ENCODE peak calls at places on chromosomes 2 and 18, in seven cellular contexts. T, J, V, F, Y, L and M are unnamed samples.

GRCh38 chr2:216372761-216373291 is 543 bp upstream of the MARCHF4 start:
- DNase-seq in T (no peak), J (no peak), V (no peak), F (no peak), Y (no peak), L (peak; percentile 93), M (no peak)

GRCh38 chr18:74463271-74463670 is 6.2 kb upstream of the DIPK1C start:
- DNase-seq in T (no peak), J (no peak), V (no peak), F (no peak), Y (no peak), L (no peak), M (no peak)

GRCh38 chr18:9705183-9705864 is 2.8 kb upstream of the RAB31 start:
- DNase-seq in T (no peak), J (no peak), V (no peak), F (no peak), Y (no peak), L (peak; percentile 54), M (no peak)

GRCh38 chr2:121699421-121700328 is 37.0 kb downstream of the NIFK start:
- DNase-seq in T (peak; percentile 64), J (peak; percentile 57), V (peak; percentile 83), F (peak; percentile 37), Y (peak; percentile 89), L (peak; percentile 27), M (peak; percentile 51)

GRCh38 chr2:108323619-108324018 is 34.9 kb downstream of the SULT1C2 start:
- DNase-seq in T (no peak), J (no peak), V (no peak), F (no peak), Y (no peak), L (no peak), M (no peak)

GRCh38 chr2:10931710-10932255 is 20.0 kb downstream of the KCNF1 start:
- DNase-seq in T (no peak), J (no peak), V (no peak), F (no peak), Y (peak; percentile 59), L (no peak), M (no peak)

GRCh38 chr2:217153433-217153997 is 293.7 kb upstream of the TNP1 start:
- DNase-seq in T (no peak), J (no peak), V (no peak), F (no peak), Y (no peak), L (no peak), M (no peak)

GRCh38 chr2:155485141-155485842 is 786.8 kb downstream of the KCNJ3 start:
- DNase-seq in T (no peak), J (no peak), V (no peak), F (no peak), Y (no peak), L (no peak), M (no peak)

GRCh38 chr18:45839415-45840395 is 14.2 kb downstream of the SIGLEC15 start:
- DNase-seq in T (no peak), J (no peak), V (no peak), F (no peak), Y (peak; percentile 69), L (peak; percentile 67), M (no peak)

GRCh38 chr2:44184106-44184505 is 15.4 kb downstream of the PPM1B start:
- DNase-seq in T (no peak), J (no peak), V (no peak), F (no peak), Y (no peak), L (no peak), M (peak; percentile 32)

GRCh38 chr2:141923657-141924056 is 207.2 kb downstream of the LRP1B start:
- DNase-seq in T (no peak), J (no peak), V (no peak), F (no peak), Y (no peak), L (no peak), M (no peak)

GRCh38 chr18:62730926-62731325 is 15.6 kb downstream of the PHLPP1 start:
- DNase-seq in T (no peak), J (no peak), V (no peak), F (no peak), Y (no peak), L (no peak), M (no peak)

GRCh38 chr2:224585205-224586088 is at the start of gene CUL3:
- DNase-seq in T (peak; percentile 99), J (peak; percentile 100), V (peak; percentile 99), F (peak; percentile 100), Y (peak; percentile 100), L (peak; percentile 96), M (peak; percentile 99)

GRCh38 chr2:43225788-43226557 is 433 bp downstream of the ZFP36L2 start:
- DNase-seq in T (no peak), J (peak; percentile 68), V (peak; percentile 50), F (peak; percentile 76), Y (peak; percentile 95), L (peak; percentile 85), M (peak; percentile 56)

GRCh38 chr2:240422683-240423329 is 12.7 kb upstream of the GPC1 start:
- DNase-seq in T (no peak), J (no peak), V (no peak), F (no peak), Y (no peak), L (no peak), M (no peak)

GRCh38 chr18:35478520-35479435 is 19.0 kb downstream of the INO80C start:
- DNase-seq in T (no peak), J (no peak), V (no peak), F (peak; percentile 58), Y (no peak), L (peak; percentile 40), M (peak; percentile 30)

DNA sequence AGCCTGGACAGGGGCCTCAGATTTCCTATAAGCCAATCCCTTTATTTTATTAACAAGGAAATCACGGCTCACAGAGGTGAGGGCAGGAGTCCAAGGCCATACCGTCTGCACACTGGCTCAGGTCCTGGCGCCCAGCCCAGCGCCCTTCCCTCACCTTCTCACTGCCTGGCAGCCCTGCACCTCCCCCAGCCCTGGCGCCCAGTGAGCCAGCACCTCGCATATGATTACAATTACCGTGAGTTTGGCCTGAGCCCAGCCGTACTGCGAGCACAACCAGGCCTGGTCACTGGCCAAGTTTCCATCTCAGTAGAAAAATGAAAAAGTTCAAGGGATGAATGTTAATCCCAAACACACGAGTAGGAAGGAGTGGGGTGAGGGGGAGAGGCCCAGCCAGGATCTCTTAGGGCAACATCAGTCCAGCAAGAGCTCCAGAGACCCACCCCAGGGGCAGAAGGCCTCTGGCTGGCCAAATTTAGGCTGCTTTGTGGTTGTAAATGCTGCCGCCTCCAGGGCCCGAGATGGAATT is 68.4 kb downstream of the MCFD2 start:
- DNase-seq in T (peak; percentile 99), J (peak; percentile 93), V (no peak), F (peak; percentile 97), Y (no peak), L (peak; percentile 89), M (no peak)
- H3K4me1 ChIP-seq in T (peaks cover 45% of the 10 kb centered on the region), J (peaks cover 46% of the 10 kb centered on the region), V (no peaks in the 10 kb centered on the region), F (peaks cover 33% of the 10 kb centered on the region), Y (peaks cover 17% of the 10 kb centered on the region), L (peaks cover 59% of the 10 kb centered on the region), M (no peaks in the 10 kb centered on the region)

GRCh38 chr2:72915907-72916742 is 1.2 kb upstream of the EMX1 start:
- DNase-seq in T (peak; percentile 78), J (no peak), V (no peak), F (peak; percentile 76), Y (peak; percentile 78), L (no peak), M (peak; percentile 41)

GRCh38 chr2:72911256-72911655 is 6.1 kb upstream of the EMX1 start:
- DNase-seq in T (no peak), J (no peak), V (no peak), F (no peak), Y (no peak), L (no peak), M (no peak)

GRCh38 chr2:72915076-72915906 is 2.0 kb upstream of the EMX1 start:
- DNase-seq in T (no peak), J (no peak), V (no peak), F (no peak), Y (no peak), L (no peak), M (no peak)

GRCh38 chr2:72914226-72915075 is 2.9 kb upstream of the EMX1 start:
- DNase-seq in T (no peak), J (no peak), V (no peak), F (no peak), Y (no peak), L (no peak), M (no peak)

DNA sequence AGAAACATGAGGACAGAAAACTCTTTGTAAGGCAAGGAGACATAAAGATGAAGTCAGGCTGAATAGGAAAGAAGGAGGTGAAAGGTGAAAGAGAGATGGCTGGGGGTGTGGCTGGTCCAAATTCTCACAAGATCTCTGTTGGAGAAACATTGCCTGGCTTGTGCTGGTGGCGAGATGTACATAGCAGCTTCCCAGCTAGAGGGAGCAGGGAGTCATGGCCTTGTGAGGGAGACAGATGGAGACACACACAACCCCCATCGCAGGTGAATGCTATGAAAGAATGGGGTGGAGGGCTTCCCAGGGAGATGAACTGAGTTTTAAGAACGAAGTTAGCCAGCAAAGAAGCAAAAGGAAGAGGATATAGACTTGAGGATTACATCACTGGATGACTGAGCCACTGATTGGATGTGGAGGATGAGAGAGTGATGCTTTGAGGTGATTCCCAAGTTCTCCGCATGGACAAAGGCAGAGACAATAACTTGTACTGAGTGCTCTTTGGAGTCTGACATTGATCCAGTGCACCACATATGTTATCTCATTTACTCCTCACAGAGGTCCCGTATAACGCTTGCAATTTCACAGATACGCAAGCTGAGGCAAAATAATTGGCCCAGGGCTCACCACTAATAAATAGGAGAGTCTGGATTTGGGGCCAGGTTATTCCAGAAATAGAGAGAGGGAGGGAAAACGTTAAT is 3.6 kb upstream of the EMX1 start:
- DNase-seq in T (no peak), J (no peak), V (no peak), F (no peak), Y (no peak), L (no peak), M (no peak)
- H3K27me3 ChIP-seq in T (no peaks in the 10 kb centered on the region), J (peaks cover 16% of the 10 kb centered on the region), V (peaks cover 71% of the 10 kb centered on the region), F (peaks cover 72% of the 10 kb centered on the region), Y (peaks cover 66% of the 10 kb centered on the region), L (peaks cover 99% of the 10 kb centered on the region), M (peaks cover 31% of the 10 kb centered on the region)

DNA sequence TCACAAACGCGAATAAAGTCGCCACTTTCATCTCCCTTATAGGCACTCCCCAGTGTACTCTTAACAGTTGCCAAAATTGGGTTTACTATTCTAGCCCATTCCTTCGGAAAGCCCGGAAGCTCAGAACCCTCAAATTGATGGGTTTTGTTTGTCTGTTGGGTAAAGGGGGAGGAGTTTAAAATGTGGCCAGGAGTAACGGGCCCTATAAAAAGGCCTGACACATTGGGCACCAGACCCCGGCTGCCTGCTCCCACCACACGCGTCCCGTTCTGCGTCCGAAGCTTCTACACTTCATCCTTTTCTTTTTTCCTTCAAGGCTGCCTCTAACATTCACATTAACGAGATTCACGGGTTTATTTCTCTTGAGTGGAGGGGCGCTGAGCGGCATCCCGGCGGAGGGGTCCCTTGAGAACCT is 837 bp downstream of the NHEJ1 start:
- DNase-seq in T (no peak), J (no peak), V (no peak), F (no peak), Y (no peak), L (no peak), M (no peak)
- H3K4me3 ChIP-seq in T (peak overlapping the region; percentile 55), J (peak overlapping the region; percentile 72), V (peak overlapping the region; percentile 32), F (peak overlapping the region; percentile 60), Y (peak overlapping the region; percentile 74), L (peak overlapping the region; percentile 58), M (peak overlapping the region; percentile 70)

DNA sequence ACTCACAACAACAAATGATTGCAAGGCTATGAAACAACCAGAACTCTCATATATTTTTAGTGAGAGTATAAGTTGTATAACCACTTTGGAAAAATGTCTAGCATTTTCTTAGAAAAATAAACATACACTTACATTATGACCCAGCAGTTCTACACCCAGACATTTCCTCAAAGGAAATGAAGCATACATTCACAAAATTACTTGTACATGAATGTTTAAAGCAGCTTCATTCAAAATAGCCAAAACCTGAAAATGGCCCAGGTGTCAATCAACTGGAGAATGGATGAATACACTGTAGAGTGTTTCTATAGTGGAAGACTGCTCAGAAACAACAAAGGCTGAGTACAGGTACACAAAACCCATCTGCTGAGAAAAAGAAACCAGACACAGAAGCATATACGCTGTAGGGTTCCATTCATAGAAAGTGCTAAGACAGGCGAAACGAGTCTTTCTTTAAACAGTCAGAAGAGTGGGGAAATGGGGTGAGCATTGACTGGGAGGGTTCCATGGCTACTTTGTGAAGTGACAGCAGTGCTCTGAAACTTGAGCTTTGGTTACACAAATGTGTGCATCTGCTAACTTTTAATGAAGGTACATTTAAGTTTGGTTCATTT is 799.0 kb downstream of the DCDC2C start:
- DNase-seq in T (no peak), J (no peak), V (no peak), F (no peak), Y (no peak), L (no peak), M (no peak)
- H3K4me1 ChIP-seq in T (no peaks in the 10 kb centered on the region), J (no peaks in the 10 kb centered on the region), V (no peaks in the 10 kb centered on the region), F (no peaks in the 10 kb centered on the region), Y (no peaks in the 10 kb centered on the region), L (no peaks in the 10 kb centered on the region), M (no peaks in the 10 kb centered on the region)